ENCODE peak calls at places on chromosomes 6 and 20, in four cellular contexts. B is HCT116, H is HepG2, A is H1. C is an unnamed sample.

GRCh38 chr20:42123981-42124473 is 505.9 kb upstream of the CHD6 start:
- DNase-seq in A (no peak), B (no peak), H (no peak), C (peak; percentile 65)

GRCh38 chr6:56168601-56169000 is 78.8 kb downstream of the COL21A1 start:
- DNase-seq in A (no peak), H (no peak), B (no peak), C (no peak)

GRCh38 chr6:158978752-158979151 is 21.2 kb downstream of the RSPH3 start:
- DNase-seq in H (no peak), B (no peak), A (no peak), C (no peak)

GRCh38 chr6:149840345-149841075 is 23.6 kb downstream of the LRP11 start:
- DNase-seq in B (peak; percentile 68), H (peak; percentile 82), A (no peak), C (peak; percentile 76)

GRCh38 chr6:140380371-140381218 is 1006.1 kb upstream of the CITED2 start:
- DNase-seq in A (no peak), H (peak; percentile 88), B (no peak), C (no peak)

GRCh38 chr20:62358171-62358719 is 8.9 kb downstream of the LAMA5 start:
- DNase-seq in A (no peak), B (no peak), H (no peak), C (peak; percentile 79)

GRCh38 chr6:100491947-100492670 is 27.4 kb upstream of the SIM1 start:
- DNase-seq in A (no peak), B (no peak), H (no peak), C (no peak)

GRCh38 chr6:76518443-76518842 is 446.0 kb upstream of the IMPG1 start:
- DNase-seq in H (no peak), A (no peak), B (no peak), C (no peak)

GRCh38 chr6:55014321-55015088 is 159.8 kb upstream of the HCRTR2 start:
- DNase-seq in H (no peak), A (no peak), B (no peak), C (no peak)

GRCh38 chr6:162178266-162178665 is 549.3 kb downstream of the PRKN start:
- DNase-seq in A (no peak), B (no peak), H (no peak), C (no peak)

GRCh38 chr6:168149015-168149414 is 70.0 kb upstream of the FRMD1 start:
- DNase-seq in A (no peak), H (no peak), B (no peak), C (no peak)

GRCh38 chr6:127119361-127120108 is 1.1 kb downstream of the RSPO3 start:
- DNase-seq in A (no peak), B (no peak), H (no peak), C (peak; percentile 48)
- TF ChIP-seq JUND in A (no peak), B (no peak), H (no peak), C (no peak)

GRCh38 chr6:41439524-41440418 is 104.4 kb downstream of the NCR2 start:
- DNase-seq in A (no peak), B (no peak), H (no peak), C (no peak)
- TF ChIP-seq JUND in A (no peak), B (no peak), H (no peak), C (no peak)

GRCh38 chr6:170370413-170370812 is 63.9 kb downstream of the FAM120B start:
- DNase-seq in A (no peak), H (no peak), B (no peak), C (no peak)
- TF ChIP-seq JUND in A (no peak), H (no peak), B (no peak), C (no peak)

GRCh38 chr20:21125849-21126840 is at the start of gene KIZ:
- DNase-seq in A (peak; percentile 90), H (peak; percentile 93), B (peak; percentile 84), C (peak; percentile 98)

GRCh38 chr20:21124190-21124589 is 1.7 kb upstream of the KIZ start:
- DNase-seq in H (no peak), B (no peak), A (no peak), C (no peak)

GRCh38 chr20:21127201-21127981 is 1.5 kb downstream of the KIZ start:
- DNase-seq in B (no peak), A (no peak), H (peak; percentile 65), C (no peak)

GRCh38 chr20:21129861-21130260 is 4.0 kb downstream of the KIZ start:
- DNase-seq in A (no peak), B (no peak), H (no peak), C (no peak)

GRCh38 chr20:21125072-21125848 is 622 bp upstream of the KIZ start:
- DNase-seq in B (peak; percentile 39), H (peak; percentile 88), A (no peak), C (peak; percentile 70)
- TF ChIP-seq JUND in B (no peak), H (peak; percentile 31), A (no peak), C (no peak)

GRCh38 chr6:1439349-1439748 is 50.0 kb downstream of the FOXF2 start:
- DNase-seq in B (no peak), A (no peak), H (no peak), C (no peak)
- TF ChIP-seq JUND in B (no peak), A (no peak), H (no peak), C (no peak)

GRCh38 chr20:432208-432607 is 24.1 kb downstream of the RBCK1 start:
- DNase-seq in B (no peak), A (no peak), H (no peak), C (no peak)
- TF ChIP-seq JUND in B (no peak), A (no peak), H (no peak), C (no peak)

GRCh38 chr6:157834549-157834948 is 11.5 kb downstream of the SNX9 start:
- DNase-seq in H (no peak), B (no peak), A (no peak), C (no peak)
- TF ChIP-seq JUND in H (no peak), B (no peak), A (no peak), C (no peak)